ENCODE peak calls at places on chromosomes 12 and 14, in seven cellular contexts. J, P, B, O, G, E and R are unnamed samples.

GRCh38 chr14:95313707-95314106 is 6.0 kb downstream of the CLMN start:
- DNase-seq in J (peak), P (peak), B (no peak), O (peak), G (no peak), E (no peak), R (no peak)

GRCh38 chr14:30020271-30020670 is 92.6 kb upstream of the PRKD1 start:
- DNase-seq in J (no peak), P (no peak), B (no peak), O (no peak), G (no peak), E (no peak), R (no peak)

GRCh38 chr14:69479696-69480095 is 4.8 kb upstream of the PLEKHD1 start:
- DNase-seq in J (no peak), P (no peak), B (no peak), O (no peak), G (no peak), E (no peak), R (no peak)

GRCh38 chr14:75242546-75243273 is 35.9 kb upstream of the FOS start:
- DNase-seq in J (peak), P (peak), B (no peak), O (peak), G (no peak), E (no peak), R (no peak)

GRCh38 chr12:6280053-6280469 is 30.4 kb upstream of the PLEKHG6 start:
- DNase-seq in J (peak), P (peak), B (no peak), O (peak), G (no peak), E (peak), R (no peak)

GRCh38 chr12:101670007-101670671 is 27.3 kb upstream of the CHPT1 start:
- DNase-seq in J (peak), P (peak), B (no peak), O (no peak), G (no peak), E (peak), R (no peak)

GRCh38 chr14:69475194-69475818 is 9.2 kb upstream of the PLEKHD1 start:
- DNase-seq in J (peak), P (peak), B (peak), O (no peak), G (no peak), E (peak), R (peak)

GRCh38 chr12:6632026-6632978 is 3.5 kb downstream of the LPAR5 start:
- DNase-seq in J (no peak), P (no peak), B (peak), O (no peak), G (no peak), E (no peak), R (peak)

GRCh38 chr12:131007031-131007793 is 53.5 kb downstream of the ADGRD1 start:
- DNase-seq in J (no peak), P (no peak), B (no peak), O (peak), G (no peak), E (no peak), R (no peak)

GRCh38 chr12:11833174-11833895 is 183.9 kb downstream of the ETV6 start:
- DNase-seq in J (no peak), P (no peak), B (no peak), O (no peak), G (no peak), E (no peak), R (no peak)

GRCh38 chr14:26941521-26941920 is 343.7 kb upstream of the NOVA1 start:
- DNase-seq in J (no peak), P (no peak), B (no peak), O (no peak), G (no peak), E (no peak), R (no peak)

GRCh38 chr12:15868186-15868585 is 14.0 kb upstream of the STRAP start:
- DNase-seq in J (no peak), P (no peak), B (no peak), O (no peak), G (no peak), E (no peak), R (no peak)

GRCh38 chr14:43540948-43541347 is 966.1 kb downstream of the FSCB start:
- DNase-seq in J (no peak), P (no peak), B (no peak), O (no peak), G (no peak), E (peak), R (no peak)

GRCh38 chr14:70622111-70622712 is 19.5 kb upstream of the TTC9 start:
- DNase-seq in J (peak), P (peak), B (peak), O (no peak), G (no peak), E (peak), R (peak)

GRCh38 chr12:17283563-17283962 is 677.6 kb upstream of the LMO3 start:
- DNase-seq in J (no peak), P (no peak), B (no peak), O (no peak), G (no peak), E (no peak), R (no peak)

GRCh38 chr14:28577711-28578131 is 188.9 kb upstream of the FOXG1 start:
- DNase-seq in J (peak), P (peak), B (no peak), O (no peak), G (no peak), E (no peak), R (no peak)

GRCh38 chr14:37061697-37062096 is 110.7 kb downstream of the SLC25A21 start:
- DNase-seq in J (no peak), P (peak), B (no peak), O (no peak), G (no peak), E (no peak), R (no peak)

GRCh38 chr14:67738740-67739504 is 37.2 kb downstream of the RDH12 start:
- DNase-seq in J (peak), P (peak), B (no peak), O (peak), G (no peak), E (peak), R (no peak)

GRCh38 chr14:79483472-79483871 is 727.8 kb downstream of the DIO2 start:
- DNase-seq in J (no peak), P (peak), B (no peak), O (no peak), G (no peak), E (no peak), R (no peak)

GRCh38 chr12:82361461-82361915 is 3.2 kb downstream of the METTL25 start:
- DNase-seq in J (no peak), P (no peak), B (no peak), O (no peak), G (no peak), E (no peak), R (no peak)

GRCh38 chr14:33647385-33647786 is 303.5 kb downstream of the EGLN3 start:
- DNase-seq in J (peak), P (peak), B (no peak), O (no peak), G (no peak), E (no peak), R (no peak)

GRCh38 chr14:68548194-68549056 is 244.4 kb downstream of the ZFP36L1 start:
- DNase-seq in J (peak), P (peak), B (no peak), O (peak), G (peak), E (no peak), R (no peak)

GRCh38 chr14:73723411-73723798 is 9.2 kb upstream of the PNMA1 start:
- DNase-seq in J (peak), P (peak), B (no peak), O (no peak), G (no peak), E (no peak), R (no peak)

GRCh38 chr12:109547286-109547685 is 26.0 kb downstream of the MMAB start:
- DNase-seq in J (no peak), P (no peak), B (no peak), O (no peak), G (no peak), E (no peak), R (no peak)

GRCh38 chr12:6335451-6336078 is 6.3 kb downstream of the TNFRSF1A start:
- DNase-seq in J (peak), P (peak), B (no peak), O (peak), G (no peak), E (peak), R (peak)

GRCh38 chr12:58443981-58444371 is 476.3 kb downstream of the LRIG3 start:
- DNase-seq in J (peak), P (peak), B (no peak), O (no peak), G (no peak), E (no peak), R (no peak)

GRCh38 chr12:110537605-110538409 is 35.7 kb downstream of the RAD9B start:
- DNase-seq in J (peak), P (peak), B (no peak), O (no peak), G (no peak), E (peak), R (peak)

GRCh38 chr14:35229495-35230089 is 62.6 kb upstream of the PSMA6 start:
- DNase-seq in J (no peak), P (no peak), B (no peak), O (no peak), G (no peak), E (peak), R (no peak)

GRCh38 chr12:132909030-132909368 is 21.6 kb upstream of the CHFR start:
- DNase-seq in J (no peak), P (no peak), B (no peak), O (no peak), G (no peak), E (no peak), R (no peak)

GRCh38 chr12:116916714-116917114 is 6.0 kb downstream of the FBXW8 start:
- DNase-seq in J (peak), P (peak), B (peak), O (no peak), G (no peak), E (peak), R (peak)

GRCh38 chr14:85549697-85550096 is 19.8 kb downstream of the FLRT2 start:
- DNase-seq in J (peak), P (no peak), B (no peak), O (no peak), G (no peak), E (no peak), R (no peak)

GRCh38 chr12:10102322-10102721 is 3.5 kb upstream of the CLEC1A start:
- DNase-seq in J (no peak), P (no peak), B (no peak), O (no peak), G (no peak), E (no peak), R (no peak)

GRCh38 chr14:35402323-35403084 is 2.0 kb downstream of the NFKBIA start:
- DNase-seq in J (peak), P (no peak), B (no peak), O (no peak), G (no peak), E (no peak), R (no peak)

GRCh38 chr14:98189521-98189920 is 1082.5 kb downstream of the BCL11B start:
- DNase-seq in J (no peak), P (no peak), B (no peak), O (no peak), G (no peak), E (no peak), R (peak)